ENCODE peak calls at places on chromosomes 1 and 21, in six cellular contexts. M is GM12891, G is GM12878, X is HepG2, S is K562, P is H1. I is an unnamed sample.

GRCh38 chr1:67213164-67213563 is 46.9 kb downstream of the IL23R start:
- DNase-seq in M (no peak), G (no peak), X (peak), S (peak), P (no peak), I (no peak)

GRCh38 chr1:112172294-112172882 is 182.9 kb upstream of the KCND3 start:
- DNase-seq in M (no peak), G (no peak), X (peak), S (peak), P (peak), I (no peak)

GRCh38 chr1:119808972-119809550 is 2.2 kb downstream of the REG4 start:
- DNase-seq in M (peak), G (peak), X (peak), S (peak), P (peak), I (peak)

GRCh38 chr1:1763657-1764621 is 14.3 kb downstream of the NADK start:
- DNase-seq in M (no peak), G (no peak), X (no peak), S (no peak), P (no peak), I (no peak)

GRCh38 chr1:55421317-55421716 is 206.2 kb upstream of the USP24 start:
- DNase-seq in M (no peak), G (no peak), X (peak), S (no peak), P (no peak), I (no peak)

GRCh38 chr1:216832192-216832591 is 109.0 kb upstream of the ESRRG start:
- DNase-seq in M (no peak), G (no peak), X (peak), S (no peak), P (no peak), I (no peak)

GRCh38 chr1:202184750-202185460 is 8.7 kb upstream of the LGR6 start:
- DNase-seq in M (no peak), G (no peak), X (peak), S (peak), P (peak), I (peak)

GRCh38 chr1:87620807-87621206 is 292.1 kb downstream of the LMO4 start:
- DNase-seq in M (no peak), G (no peak), X (no peak), S (no peak), P (no peak), I (no peak)

GRCh38 chr1:197675475-197676324 is 99.6 kb downstream of the DENND1B start:
- DNase-seq in M (no peak), G (no peak), X (no peak), S (peak), P (no peak), I (no peak)

GRCh38 chr1:43270421-43271095 is 775 bp downstream of the TMEM125 start:
- DNase-seq in M (no peak), G (no peak), X (no peak), S (peak), P (peak), I (no peak)

GRCh38 chr1:201185527-201186128 is 5.0 kb upstream of the IGFN1 start:
- DNase-seq in M (no peak), G (no peak), X (no peak), S (no peak), P (no peak), I (no peak)

GRCh38 chr1:164440222-164440621 is 118.8 kb upstream of the PBX1 start:
- DNase-seq in M (no peak), G (no peak), X (no peak), S (no peak), P (no peak), I (no peak)

GRCh38 chr1:153390938-153391710 is at the start of gene S100A8:
- DNase-seq in M (no peak), G (no peak), X (no peak), S (no peak), P (no peak), I (no peak)

GRCh38 chr1:98292994-98293393 is 368.5 kb upstream of the SNX7 start:
- DNase-seq in M (no peak), G (no peak), X (no peak), S (no peak), P (no peak), I (no peak)

GRCh38 chr1:107525961-107526360 is 385.1 kb downstream of the NTNG1 start:
- DNase-seq in M (no peak), G (no peak), X (peak), S (no peak), P (no peak), I (no peak)

GRCh38 chr21:46569071-46569470 is 35.8 kb downstream of the S100B start:
- DNase-seq in M (no peak), G (no peak), X (no peak), S (no peak), P (no peak), I (no peak)

GRCh38 chr1:187264995-187265602 is 436.4 kb downstream of the PLA2G4A start:
- DNase-seq in M (no peak), G (no peak), X (peak), S (peak), P (no peak), I (no peak)

GRCh38 chr1:90335566-90335965 is 340.7 kb downstream of the ZNF326 start:
- DNase-seq in M (no peak), G (no peak), X (no peak), S (no peak), P (no peak), I (no peak)

GRCh38 chr1:164064501-164064900 is 494.5 kb upstream of the PBX1 start:
- DNase-seq in M (no peak), G (no peak), X (no peak), S (no peak), P (no peak), I (no peak)

GRCh38 chr1:96072021-96072420 is 649.6 kb upstream of the PTBP2 start:
- DNase-seq in M (no peak), G (no peak), X (no peak), S (no peak), P (no peak), I (no peak)

GRCh38 chr1:100866041-100866900 is 28.4 kb downstream of the EXTL2 start:
- DNase-seq in M (no peak), G (no peak), X (peak), S (peak), P (no peak), I (no peak)

GRCh38 chr1:117928881-117929339 is 511 bp downstream of the GDAP2 start:
- DNase-seq in M (no peak), G (no peak), X (peak), S (peak), P (peak), I (peak)

GRCh38 chr1:151311589-151312331 is 15.5 kb downstream of the PI4KB start:
- DNase-seq in M (no peak), G (no peak), X (peak), S (peak), P (no peak), I (no peak)

GRCh38 chr1:40926441-40926840 is 53.1 kb upstream of the CTPS1 start:
- DNase-seq in M (no peak), G (no peak), X (no peak), S (no peak), P (no peak), I (no peak)

GRCh38 chr21:41112740-41113692 is 54.9 kb upstream of the BACE2 start:
- DNase-seq in M (no peak), G (no peak), X (no peak), S (no peak), P (no peak), I (no peak)

GRCh38 chr21:29175408-29176147 is 45.1 kb downstream of the MAP3K7CL start:
- DNase-seq in M (no peak), G (no peak), X (peak), S (no peak), P (no peak), I (no peak)

GRCh38 chr1:234604726-234605492 is 5.1 kb downstream of the IRF2BP2 start:
- DNase-seq in M (no peak), G (no peak), X (no peak), S (peak), P (no peak), I (no peak)

GRCh38 chr1:183870351-183871077 is 65.6 kb downstream of the RGL1 start:
- DNase-seq in M (no peak), G (no peak), X (no peak), S (no peak), P (no peak), I (no peak)

GRCh38 chr1:56456426-56457101 is 122.8 kb downstream of the PLPP3 start:
- DNase-seq in M (no peak), G (no peak), X (peak), S (no peak), P (no peak), I (no peak)

GRCh38 chr1:112715264-112716053 is at the start of gene PPM1J:
- DNase-seq in M (peak), G (peak), X (peak), S (peak), P (peak), I (peak)

GRCh38 chr1:68904472-68904871 is 407.6 kb upstream of the DEPDC1 start:
- DNase-seq in M (no peak), G (no peak), X (no peak), S (no peak), P (no peak), I (no peak)

GRCh38 chr1:53685272-53686051 is 53.5 kb downstream of the GLIS1 start:
- DNase-seq in M (no peak), G (no peak), X (peak), S (no peak), P (no peak), I (no peak)

GRCh38 chr1:208069317-208069716 is 158.4 kb upstream of the CD34 start:
- DNase-seq in M (no peak), G (no peak), X (no peak), S (no peak), P (no peak), I (no peak)

GRCh38 chr21:37257967-37258877 is 8.9 kb downstream of the VPS26C start:
- DNase-seq in M (peak), G (peak), X (peak), S (no peak), P (no peak), I (peak)

GRCh38 chr1:84083321-84083720 is 60.8 kb upstream of the PRKACB start:
- DNase-seq in M (no peak), G (no peak), X (no peak), S (no peak), P (no peak), I (no peak)

GRCh38 chr21:21860888-21861287 is 862.7 kb downstream of the NCAM2 start:
- DNase-seq in M (no peak), G (no peak), X (no peak), S (no peak), P (no peak), I (no peak)

DNA sequence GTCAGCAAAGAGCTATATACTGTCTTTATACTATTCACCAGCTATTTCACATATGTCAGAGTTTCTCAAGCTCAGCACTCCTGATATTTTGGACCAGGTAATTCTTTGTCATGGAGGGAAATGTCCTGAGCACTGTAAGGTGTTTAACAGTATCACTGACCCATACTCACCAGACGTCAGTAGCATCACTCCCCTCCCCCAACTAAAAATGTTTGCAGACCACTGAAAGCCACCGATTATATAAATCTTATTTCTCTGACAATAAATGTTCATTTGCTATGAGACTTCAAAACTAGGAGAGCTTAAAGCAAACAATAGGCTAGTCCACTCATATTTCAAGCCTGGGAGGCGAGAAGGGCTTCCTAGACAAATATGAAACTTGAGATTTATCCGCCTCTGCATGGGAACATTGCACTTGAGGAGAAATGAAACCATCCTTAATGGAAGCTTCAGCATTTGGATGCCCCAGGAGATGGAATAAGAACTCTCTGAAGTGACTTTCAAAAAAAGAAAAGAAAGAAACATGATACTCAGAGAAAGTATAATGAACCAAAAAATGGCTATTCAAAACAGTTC is 81.0 kb downstream of the KIAA0319L start:
- DNase-seq in M (no peak), G (no peak), X (no peak), S (no peak), P (no peak), I (no peak)
- TF ChIP-seq TAF1 in M (no peak), G (no peak), X (no peak), S (no peak), P (no peak), I (no peak)

GRCh38 chr1:211260161-211261107 is 1.3 kb downstream of the RCOR3 start:
- DNase-seq in M (peak), G (no peak), X (peak), S (peak), P (no peak), I (peak)
- TF ChIP-seq POLR2AphosphoS5 in M (no peak), G (peak), X (peak), S (peak), P (peak), I (no peak)

DNA sequence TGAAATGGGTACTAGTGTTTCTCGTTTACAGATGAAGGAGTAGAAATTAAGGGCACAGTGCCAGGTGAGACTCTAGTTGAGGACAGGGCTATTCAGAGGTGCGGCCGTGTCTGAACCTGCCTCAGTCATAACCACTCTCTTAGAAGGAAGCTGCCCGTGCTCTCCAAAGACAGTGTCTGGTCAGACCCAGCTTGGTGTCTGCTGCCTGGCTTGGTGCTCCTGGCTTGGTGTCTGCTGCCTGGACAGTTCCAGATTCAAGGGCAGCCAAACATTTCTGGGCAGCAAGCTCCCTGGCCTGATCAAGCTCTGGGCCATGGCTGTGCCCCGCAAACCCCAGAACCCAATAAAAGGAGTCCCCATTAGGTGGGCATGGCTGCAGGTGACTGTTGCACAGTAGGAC is 27.8 kb downstream of the NEK2 start:
- DNase-seq in M (no peak), G (no peak), X (no peak), S (no peak), P (no peak), I (no peak)
- TF ChIP-seq POLR2A in M (no peak), G (no peak), X (no peak), S (no peak), P (no peak), I (no peak)

GRCh38 chr1:39266269-39266668 is 61.8 kb downstream of the MACF1 start:
- DNase-seq in M (no peak), G (no peak), X (no peak), S (peak), P (no peak), I (no peak)

GRCh38 chr1:39258925-39259244 is 54.4 kb downstream of the MACF1 start:
- DNase-seq in M (no peak), G (no peak), X (no peak), S (no peak), P (no peak), I (no peak)

GRCh38 chr1:39258146-39258924 is 53.8 kb downstream of the MACF1 start:
- DNase-seq in M (peak), G (no peak), X (peak), S (peak), P (peak), I (peak)

GRCh38 chr1:39262802-39263201 is 58.3 kb downstream of the MACF1 start:
- DNase-seq in M (no peak), G (no peak), X (no peak), S (no peak), P (no peak), I (no peak)

GRCh38 chr1:39261712-39262221 is 57.3 kb downstream of the MACF1 start:
- DNase-seq in M (no peak), G (no peak), X (no peak), S (no peak), P (no peak), I (no peak)
- TF ChIP-seq TAF1 in M (no peak), G (no peak), X (no peak), S (no peak), P (no peak), I (no peak)

GRCh38 chr1:19351858-19352257 is 39.7 kb downstream of the SLC66A1 start:
- DNase-seq in M (no peak), G (no peak), X (no peak), S (no peak), P (no peak), I (no peak)

GRCh38 chr1:19353596-19353995 is 41.5 kb downstream of the SLC66A1 start:
- DNase-seq in M (no peak), G (no peak), X (no peak), S (no peak), P (peak), I (no peak)

GRCh38 chr1:19354531-19354981 is 42.4 kb downstream of the SLC66A1 start:
- DNase-seq in M (no peak), G (no peak), X (no peak), S (no peak), P (no peak), I (no peak)

GRCh38 chr1:19350566-19350965 is 38.4 kb downstream of the SLC66A1 start:
- DNase-seq in M (no peak), G (no peak), X (no peak), S (no peak), P (no peak), I (no peak)

GRCh38 chr1:19352839-19353238 is 40.7 kb downstream of the SLC66A1 start:
- DNase-seq in M (no peak), G (no peak), X (no peak), S (no peak), P (no peak), I (no peak)
- TF ChIP-seq POLR2AphosphoS5 in M (no peak), G (no peak), X (no peak), S (no peak), P (no peak), I (no peak)

GRCh38 chr1:59532102-59532501 is 235.2 kb downstream of the FGGY start:
- DNase-seq in M (no peak), G (no peak), X (no peak), S (no peak), P (no peak), I (no peak)

GRCh38 chr1:59526240-59526639 is 229.3 kb downstream of the FGGY start:
- DNase-seq in M (no peak), G (no peak), X (no peak), S (no peak), P (no peak), I (no peak)

GRCh38 chr1:59530119-59530518 is 233.2 kb downstream of the FGGY start:
- DNase-seq in M (no peak), G (no peak), X (no peak), S (no peak), P (no peak), I (no peak)
- TF ChIP-seq POLR2A in M (no peak), G (no peak), X (no peak), S (no peak), P (no peak), I (no peak)

DNA sequence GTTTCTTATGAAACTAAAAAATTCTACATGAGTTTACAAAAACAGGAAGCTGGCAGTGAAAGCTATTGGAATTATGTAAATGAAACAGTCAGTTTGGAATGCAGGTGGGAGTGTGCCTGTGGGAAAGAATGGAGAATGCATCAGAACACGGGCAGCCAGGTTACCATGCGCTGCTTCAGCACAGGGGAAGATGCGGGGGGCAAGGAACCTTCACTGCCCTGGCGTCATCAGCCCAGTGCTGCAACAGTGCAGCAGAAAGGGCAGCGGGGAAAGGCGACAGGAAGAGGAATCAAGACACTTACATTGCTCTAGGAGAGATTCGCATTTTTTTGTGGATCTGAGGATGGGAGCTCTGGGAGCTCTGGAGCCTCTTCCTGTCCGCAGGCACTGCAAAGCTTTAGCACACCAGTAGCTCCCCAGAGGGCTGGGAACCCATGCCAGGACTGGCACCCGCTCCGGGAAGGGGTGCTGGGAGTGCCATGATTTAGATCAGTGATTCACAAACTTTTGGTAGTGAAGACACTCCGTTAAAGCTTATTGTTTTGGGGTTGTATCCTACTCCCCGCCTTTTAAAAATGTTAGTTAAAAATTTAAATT is 64.1 kb upstream of the WDR26 start:
- DNase-seq in M (no peak), G (no peak), X (no peak), S (no peak), P (peak), I (no peak)
- TF ChIP-seq TAF1 in M (no peak), G (no peak), X (no peak), S (no peak), P (peak), I (no peak)

I was measured in GM12892.